ENCODE peak calls at places on chromosomes 3 and 15, in five cellular contexts. R is H9, P is trophoblast cell, J is neuronal stem cell, K is IMR-90. M is an unnamed sample.

GRCh38 chr15:51505251-51505650 is 117.3 kb downstream of the DMXL2 start:
- DNase-seq in R (no peak), J (no peak), K (no peak), P (no peak), M (no peak)

GRCh38 chr3:10450494-10451440 is 54.6 kb downstream of the ATP2B2 start:
- DNase-seq in K (no peak), J (no peak), P (no peak), R (no peak), M (no peak)

GRCh38 chr15:25619761-25620160 is 180.9 kb upstream of the UBE3A start:
- DNase-seq in K (no peak), J (no peak), R (no peak), P (no peak), M (no peak)

GRCh38 chr15:49809894-49810594 is 189.2 kb downstream of the DTWD1 start:
- DNase-seq in R (no peak), J (no peak), P (no peak), K (no peak), M (peak)

GRCh38 chr3:13088020-13089006 is 15.1 kb upstream of the IQSEC1 start:
- DNase-seq in K (no peak), J (no peak), P (peak), R (no peak), M (no peak)

GRCh38 chr3:172065967-172066762 is 26.8 kb downstream of the FNDC3B start:
- DNase-seq in K (peak), P (no peak), R (no peak), J (no peak), M (no peak)

GRCh38 chr15:57537072-57537471 is 54.6 kb upstream of the MYZAP start:
- DNase-seq in P (peak), J (peak), R (peak), K (peak), M (peak)

GRCh38 chr3:123751478-123751877 is 132.7 kb downstream of the MYLK start:
- DNase-seq in K (peak), P (peak), R (no peak), J (no peak), M (no peak)

GRCh38 chr3:127738192-127738840 is 65.6 kb downstream of the ABTB1 start:
- DNase-seq in R (no peak), J (no peak), K (peak), P (peak), M (peak)

GRCh38 chr3:144770813-144771400 is 799.3 kb downstream of the DIPK2A start:
- DNase-seq in P (peak), K (peak), R (no peak), J (peak), M (peak)

GRCh38 chr15:51374131-51374530 is 32.7 kb downstream of the GLDN start:
- DNase-seq in K (no peak), J (no peak), P (no peak), R (no peak), M (no peak)

GRCh38 chr3:128054363-128054762 is 2.1 kb downstream of the SEC61A1 start:
- DNase-seq in R (no peak), P (peak), K (peak), J (no peak), M (no peak)

GRCh38 chr3:126934991-126935390 is 47.9 kb upstream of the PLXNA1 start:
- DNase-seq in R (no peak), J (no peak), P (no peak), K (no peak), M (no peak)

GRCh38 chr15:25849431-25849921 is 13.7 kb downstream of the ATP10A start:
- DNase-seq in J (no peak), K (peak), P (no peak), R (no peak), M (no peak)

GRCh38 chr15:68228971-68229385 is 550 bp downstream of the CLN6 start:
- DNase-seq in P (no peak), J (no peak), R (no peak), K (peak), M (peak)

GRCh38 chr15:99401971-99402732 is 150.9 kb downstream of the LRRC28 start:
- DNase-seq in R (no peak), K (no peak), P (no peak), J (no peak), M (peak)

GRCh38 chr15:77565516-77565915 is 67.2 kb downstream of the LINGO1 start:
- DNase-seq in R (no peak), P (no peak), K (no peak), J (no peak), M (no peak)

GRCh38 chr3:71859128-71859519 is 74.2 kb upstream of the PROK2 start:
- DNase-seq in J (peak), K (no peak), R (no peak), P (peak), M (peak)

GRCh38 chr3:62723636-62724217 is 151.5 kb downstream of the CADPS start:
- DNase-seq in R (peak), J (no peak), K (no peak), P (no peak), M (no peak)

GRCh38 chr15:43934480-43934879 is 107.7 kb downstream of the WDR76 start:
- DNase-seq in K (peak), J (no peak), R (no peak), P (no peak), M (no peak)

GRCh38 chr3:162586591-162586990 is 1090.0 kb downstream of the OTOL1 start:
- DNase-seq in K (peak), J (no peak), R (no peak), P (no peak), M (peak)

GRCh38 chr15:57727031-57727430 is 20.5 kb downstream of the POLR2M start:
- DNase-seq in R (no peak), P (no peak), J (no peak), K (peak), M (no peak)

GRCh38 chr15:100571592-100572167 is 30.3 kb downstream of the LINS1 start:
- DNase-seq in J (no peak), K (no peak), R (no peak), P (no peak), M (no peak)

GRCh38 chr3:25782938-25783660 is at the start of gene NGLY1:
- DNase-seq in R (peak), P (peak), K (peak), J (peak), M (peak)

GRCh38 chr3:76096036-76096435 is 310.7 kb upstream of the ZNF717 start:
- DNase-seq in R (no peak), J (no peak), P (peak), K (peak), M (no peak)

GRCh38 chr15:85316244-85316934 is 64.0 kb upstream of the AKAP13 start:
- DNase-seq in J (no peak), R (no peak), P (peak), K (peak), M (no peak)

GRCh38 chr15:55917881-55918296 is 75.5 kb downstream of the NEDD4 start:
- DNase-seq in J (no peak), K (peak), R (no peak), P (peak), M (peak)

GRCh38 chr3:39082652-39083313 is 24.6 kb downstream of the GORASP1 start:
- DNase-seq in P (no peak), J (no peak), R (no peak), K (no peak), M (no peak)

GRCh38 chr15:49458145-49458544 is 35.1 kb downstream of the FGF7 start:
- DNase-seq in K (peak), P (no peak), R (no peak), J (no peak), M (no peak)

GRCh38 chr3:167102071-167102470 is 278.0 kb downstream of the ZBBX start:
- DNase-seq in K (no peak), R (peak), P (no peak), J (no peak), M (peak)

GRCh38 chr3:101836907-101837598 is 12.3 kb upstream of the NFKBIZ start:
- DNase-seq in K (peak), J (no peak), R (no peak), P (peak), M (no peak)

GRCh38 chr3:57617739-57618138 is 20.6 kb upstream of the ARF4 start:
- DNase-seq in K (no peak), R (no peak), P (no peak), J (no peak), M (no peak)
- H3K27ac ChIP-seq in K (no peak), R (no peak), P (no peak), J (no peak), M (no peak)

GRCh38 chr3:98901465-98902174 is at the start of gene DCBLD2:
- DNase-seq in R (peak), P (peak), K (peak), J (peak), M (peak)

GRCh38 chr3:98902341-98902740 is 846 bp upstream of the DCBLD2 start:
- DNase-seq in P (no peak), R (no peak), K (no peak), J (no peak), M (no peak)

GRCh38 chr3:98901032-98901464 is 447 bp downstream of the DCBLD2 start:
- DNase-seq in P (peak), K (peak), J (peak), R (peak), M (peak)

GRCh38 chr3:98903705-98904481 is 2.4 kb upstream of the DCBLD2 start:
- DNase-seq in J (no peak), K (no peak), P (no peak), R (peak), M (peak)

DNA sequence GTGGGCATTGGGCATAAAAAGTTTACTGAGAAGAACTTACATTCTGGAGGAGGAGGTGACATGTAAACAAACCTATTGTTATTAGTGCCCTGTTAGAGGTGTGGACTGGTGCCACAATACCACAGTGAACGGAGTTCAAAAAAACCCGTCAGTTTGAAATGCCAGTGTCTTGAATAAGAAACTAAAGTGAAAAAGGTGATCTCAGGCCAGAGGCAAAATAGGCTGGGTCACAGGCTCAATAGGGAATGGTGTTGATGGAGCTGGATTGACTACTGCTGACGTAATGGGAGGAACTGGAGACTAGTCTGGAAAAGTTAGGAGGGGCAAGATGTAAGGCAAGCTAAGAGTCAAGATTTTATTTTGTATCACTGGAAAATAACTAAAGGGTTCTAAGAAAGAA is 1.6 kb upstream of the DCBLD2 start:
- DNase-seq in R (no peak), P (no peak), J (no peak), K (no peak), M (no peak)
- H2BK120ac ChIP-seq in R (no peak), P (no peak), J (no peak), K (peak), M (no peak)

DNA sequence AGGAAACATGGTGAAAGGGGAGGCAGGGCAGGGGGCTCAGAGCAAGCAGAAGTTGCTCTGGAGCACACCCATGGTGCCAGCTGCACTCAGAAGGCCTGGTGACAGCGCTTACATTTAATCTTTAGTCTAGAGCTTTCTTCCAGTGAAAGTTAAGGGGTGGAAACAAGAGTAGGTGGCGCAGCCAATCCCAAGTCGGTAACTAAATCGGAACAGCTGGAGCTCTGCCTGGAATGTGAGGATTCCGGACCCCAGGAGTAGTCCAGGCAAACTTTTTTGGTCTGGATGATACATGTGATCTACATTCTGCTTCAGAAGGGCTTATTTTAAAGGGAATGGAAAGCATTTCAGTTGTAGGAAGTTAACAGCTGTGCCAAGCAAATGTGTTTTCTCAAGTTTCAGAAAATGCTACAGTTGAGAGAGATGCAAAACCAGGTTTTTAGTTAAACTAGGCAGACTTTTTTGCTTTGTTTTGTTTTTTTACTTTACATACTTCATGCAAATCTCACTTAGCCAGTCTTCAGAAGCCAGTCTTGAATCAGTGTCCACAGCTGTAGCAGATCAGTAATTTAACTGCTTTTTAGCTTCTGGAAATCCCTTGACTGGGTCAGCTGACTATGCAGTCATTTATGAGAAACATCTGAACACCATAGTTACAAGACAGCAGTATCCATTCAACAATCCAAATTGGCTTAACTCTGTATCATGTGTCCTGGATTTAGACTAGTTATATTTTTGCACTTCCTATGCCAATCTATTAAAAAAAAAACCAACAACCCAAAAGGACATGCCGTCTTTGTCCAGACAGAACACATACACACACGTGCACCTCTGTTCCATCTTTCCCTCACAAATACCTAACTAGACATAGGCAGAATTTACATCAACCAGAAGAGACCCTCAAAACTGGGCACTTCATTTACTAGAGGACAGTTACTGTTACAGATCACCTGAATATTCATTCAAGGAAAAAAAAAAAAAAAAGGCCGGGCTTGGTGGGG is 33.2 kb downstream of the ZNF106 start:
- DNase-seq in K (peak), P (peak), R (peak), J (peak), M (peak)
- H3K27ac ChIP-seq in K (peak), P (peak), R (peak), J (peak), M (peak)

GRCh38 chr3:16468114-16469098 is 45.1 kb downstream of the RFTN1 start:
- DNase-seq in K (no peak), J (no peak), P (no peak), R (no peak), M (peak)
- H2BK120ac ChIP-seq in K (no peak), J (no peak), P (no peak), R (no peak), M (no peak)

GRCh38 chr3:47098910-47099309 is 65.0 kb downstream of the SETD2 start:
- DNase-seq in K (no peak), P (peak), J (no peak), R (no peak), M (no peak)

GRCh38 chr3:47092090-47092489 is 71.8 kb downstream of the SETD2 start:
- DNase-seq in K (no peak), P (no peak), R (no peak), J (no peak), M (no peak)

GRCh38 chr3:47096955-47097354 is 67.0 kb downstream of the SETD2 start:
- DNase-seq in P (peak), J (no peak), K (peak), R (no peak), M (peak)
- H3K27ac ChIP-seq in P (no peak), J (no peak), K (peak), R (no peak), M (no peak)

GRCh38 chr3:140343709-140344417 is 334.0 kb upstream of the TRIM42 start:
- DNase-seq in K (no peak), P (peak), R (no peak), J (no peak), M (no peak)

GRCh38 chr3:140341213-140341612 is 336.7 kb upstream of the TRIM42 start:
- DNase-seq in P (no peak), J (no peak), R (no peak), K (no peak), M (no peak)

GRCh38 chr3:140343211-140343610 is 334.7 kb upstream of the TRIM42 start:
- DNase-seq in K (no peak), J (no peak), R (no peak), P (no peak), M (no peak)

GRCh38 chr3:140342668-140343067 is 335.2 kb upstream of the TRIM42 start:
- DNase-seq in J (no peak), P (peak), R (no peak), K (no peak), M (no peak)

DNA sequence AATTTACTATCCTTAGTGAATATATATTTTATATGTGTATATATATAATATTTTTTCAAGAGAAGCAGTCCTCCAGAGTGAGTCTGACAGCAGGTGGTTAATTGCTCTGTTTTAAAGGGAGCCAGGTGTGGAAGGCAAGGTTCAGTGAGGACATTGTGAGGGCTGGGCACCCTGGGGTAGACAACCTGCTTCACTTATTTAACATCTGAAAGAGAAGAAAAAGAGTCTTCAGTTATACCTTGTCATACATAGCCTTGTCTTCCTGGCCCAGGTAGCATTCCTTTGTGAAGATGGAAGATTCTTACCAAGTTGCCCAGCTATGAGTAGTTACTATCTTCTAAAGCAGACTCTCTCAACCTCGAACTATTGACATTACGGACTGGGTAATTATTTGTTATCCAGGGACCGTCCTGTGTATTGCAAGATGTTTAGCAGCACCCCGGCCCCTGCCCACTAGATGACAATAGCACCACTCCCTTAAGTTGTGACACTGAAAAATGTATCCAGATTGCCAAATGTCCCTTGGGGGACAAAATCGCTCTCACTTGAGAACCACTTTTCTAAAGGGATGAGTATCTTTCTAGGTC is 336.0 kb upstream of the TRIM42 start:
- DNase-seq in J (no peak), K (no peak), R (peak), P (no peak), M (no peak)
- H2BK120ac ChIP-seq in J (no peak), K (no peak), R (no peak), P (no peak), M (no peak)

GRCh38 chr3:4581905-4582611 is 88.9 kb downstream of the ITPR1 start:
- DNase-seq in J (no peak), R (no peak), P (no peak), K (no peak), M (no peak)
- H3K27ac ChIP-seq in J (no peak), R (no peak), P (no peak), K (peak), M (no peak)

DNA sequence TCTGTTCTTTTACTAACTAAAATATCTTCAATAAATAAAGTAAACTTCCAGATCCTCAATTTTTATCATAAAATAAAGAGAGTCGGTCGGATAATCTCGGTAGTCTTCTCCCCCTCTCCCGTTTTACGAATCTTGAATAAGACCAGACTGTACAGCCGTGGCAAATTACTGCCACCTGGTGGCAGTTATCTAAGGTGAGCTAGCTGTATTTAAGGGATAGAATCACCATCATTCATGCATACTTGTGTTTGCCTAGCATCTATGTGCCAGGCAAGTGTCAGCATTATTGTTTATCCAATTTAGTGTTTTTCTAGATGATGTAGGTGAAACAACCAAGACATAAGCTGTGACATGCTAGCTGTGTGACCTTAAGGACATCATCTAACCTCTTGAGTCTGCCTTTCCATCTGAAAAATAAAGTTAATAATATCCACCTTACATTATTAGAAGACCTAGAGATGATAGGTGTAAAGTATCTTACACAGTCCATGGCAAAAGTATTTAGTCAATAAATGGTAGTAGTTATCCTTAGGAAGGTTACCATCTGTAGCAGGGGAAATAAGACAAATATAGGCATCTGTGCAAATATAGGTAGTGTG is 21.3 kb downstream of the DUT start:
- DNase-seq in R (peak), J (peak), P (peak), K (peak), M (peak)
- H2BK120ac ChIP-seq in R (no peak), J (no peak), P (no peak), K (no peak), M (no peak)

DNA sequence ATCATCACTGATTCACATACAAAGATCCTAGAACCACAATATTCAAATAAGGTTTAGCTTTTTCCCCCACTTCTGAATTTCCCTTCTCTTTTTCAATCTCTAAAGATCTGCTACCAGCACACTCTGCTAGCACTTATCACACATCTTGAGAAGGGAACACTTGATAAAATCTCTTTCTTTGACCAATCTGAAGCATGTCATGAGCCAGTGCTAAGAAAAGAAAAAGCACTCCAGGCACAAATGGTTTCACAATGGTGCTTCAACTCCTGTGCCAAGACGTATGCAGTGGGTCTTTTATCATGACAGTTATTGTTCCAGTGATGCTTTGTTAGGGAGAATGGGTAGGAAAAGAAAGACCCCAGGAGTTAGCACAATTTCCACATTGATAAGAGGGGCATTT is 248.4 kb downstream of the ZNF385D start:
- DNase-seq in P (peak), K (no peak), R (no peak), J (peak), M (peak)
- H3K27ac ChIP-seq in P (no peak), K (no peak), R (no peak), J (no peak), M (no peak)